ENCODE peak calls at places on chromosomes 13 and 19, in seven cellular contexts. One of them, this sample, is unnamed.

GRCh38 chr13:111039735-111040134 is 75.4 kb upstream of the ARHGEF7 start:
- DNase-seq in fibroblast of mammary gland: no peak
- DNase-seq in heart right ventricle: no peak
- DNase-seq in tibial nerve: no peak
- DNase-seq in tibial artery: no peak
- DNase-seq in A673: no peak
- DNase-seq in MM.1S: no peak
- DNase-seq in this sample: no peak

GRCh38 chr19:12792048-12792852 is 964 bp downstream of the JUNB start:
- DNase-seq in fibroblast of mammary gland: peak; percentile 54
- DNase-seq in heart right ventricle: peak; percentile 62
- DNase-seq in tibial nerve: no peak
- DNase-seq in tibial artery: peak; percentile 82
- DNase-seq in A673: peak; percentile 86
- DNase-seq in MM.1S: peak; percentile 86
- DNase-seq in this sample: peak; percentile 76

GRCh38 chr19:44891016-44891882 is at the start of gene TOMM40:
- DNase-seq in fibroblast of mammary gland: no peak
- DNase-seq in heart right ventricle: no peak
- DNase-seq in tibial nerve: peak; percentile 100
- DNase-seq in tibial artery: no peak
- DNase-seq in A673: no peak
- DNase-seq in MM.1S: no peak
- DNase-seq in this sample: peak; percentile 100

GRCh38 chr13:40084934-40085333 is 429.5 kb downstream of the COG6 start:
- DNase-seq in fibroblast of mammary gland: no peak
- DNase-seq in heart right ventricle: no peak
- DNase-seq in tibial nerve: no peak
- DNase-seq in tibial artery: no peak
- DNase-seq in A673: no peak
- DNase-seq in MM.1S: no peak
- DNase-seq in this sample: no peak

GRCh38 chr13:25678398-25678797 is 306.6 kb downstream of the ATP8A2 start:
- DNase-seq in fibroblast of mammary gland: no peak
- DNase-seq in heart right ventricle: no peak
- DNase-seq in tibial nerve: no peak
- DNase-seq in tibial artery: no peak
- DNase-seq in A673: no peak
- DNase-seq in MM.1S: no peak
- DNase-seq in this sample: peak; percentile 62

GRCh38 chr19:13441810-13442512 is 64.3 kb downstream of the CACNA1A start:
- DNase-seq in fibroblast of mammary gland: peak; percentile 38
- DNase-seq in heart right ventricle: peak; percentile 16
- DNase-seq in tibial nerve: no peak
- DNase-seq in tibial artery: no peak
- DNase-seq in A673: peak; percentile 64
- DNase-seq in MM.1S: peak; percentile 49
- DNase-seq in this sample: peak; percentile 54

GRCh38 chr19:11088508-11089253 is 582 bp upstream of the LDLR start:
- DNase-seq in fibroblast of mammary gland: peak; percentile 73
- DNase-seq in heart right ventricle: no peak
- DNase-seq in tibial nerve: peak; percentile 38
- DNase-seq in tibial artery: peak; percentile 83
- DNase-seq in A673: no peak
- DNase-seq in MM.1S: no peak
- DNase-seq in this sample: no peak

GRCh38 chr19:50427997-50428425 is 4.7 kb upstream of the MYBPC2 start:
- DNase-seq in fibroblast of mammary gland: peak; percentile 70
- DNase-seq in heart right ventricle: peak; percentile 80
- DNase-seq in tibial nerve: peak; percentile 62
- DNase-seq in tibial artery: peak; percentile 90
- DNase-seq in A673: peak; percentile 75
- DNase-seq in MM.1S: peak; percentile 25
- DNase-seq in this sample: no peak

GRCh38 chr19:10000171-10000826 is 10.0 kb downstream of the COL5A3 start:
- DNase-seq in fibroblast of mammary gland: peak; percentile 66
- DNase-seq in heart right ventricle: peak; percentile 51
- DNase-seq in tibial nerve: peak; percentile 61
- DNase-seq in tibial artery: peak; percentile 77
- DNase-seq in A673: peak; percentile 84
- DNase-seq in MM.1S: peak; percentile 55
- DNase-seq in this sample: peak; percentile 35

GRCh38 chr19:55383279-55383788 is 758 bp downstream of the TMEM238 start:
- DNase-seq in fibroblast of mammary gland: no peak
- DNase-seq in heart right ventricle: no peak
- DNase-seq in tibial nerve: no peak
- DNase-seq in tibial artery: no peak
- DNase-seq in A673: no peak
- DNase-seq in MM.1S: no peak
- DNase-seq in this sample: no peak

GRCh38 chr19:43438291-43439162 is 23.8 kb downstream of the TEX101 start:
- DNase-seq in fibroblast of mammary gland: peak; percentile 90
- DNase-seq in heart right ventricle: peak; percentile 74
- DNase-seq in tibial nerve: no peak
- DNase-seq in tibial artery: no peak
- DNase-seq in A673: peak; percentile 92
- DNase-seq in MM.1S: no peak
- DNase-seq in this sample: peak; percentile 73

GRCh38 chr13:71977028-71977427 is 110.0 kb upstream of the DACH1 start:
- DNase-seq in fibroblast of mammary gland: no peak
- DNase-seq in heart right ventricle: no peak
- DNase-seq in tibial nerve: no peak
- DNase-seq in tibial artery: no peak
- DNase-seq in A673: no peak
- DNase-seq in MM.1S: no peak
- DNase-seq in this sample: no peak

GRCh38 chr13:40537146-40537895 is 129.1 kb downstream of the FOXO1 start:
- DNase-seq in fibroblast of mammary gland: no peak
- DNase-seq in heart right ventricle: no peak
- DNase-seq in tibial nerve: no peak
- DNase-seq in tibial artery: no peak
- DNase-seq in A673: no peak
- DNase-seq in MM.1S: no peak
- DNase-seq in this sample: no peak

GRCh38 chr13:73273276-73273675 is 214.5 kb downstream of the KLF5 start:
- DNase-seq in fibroblast of mammary gland: no peak
- DNase-seq in heart right ventricle: no peak
- DNase-seq in tibial nerve: no peak
- DNase-seq in tibial artery: no peak
- DNase-seq in A673: no peak
- DNase-seq in MM.1S: no peak
- DNase-seq in this sample: no peak

GRCh38 chr19:1445185-1445931 is 4.6 kb upstream of the APC2 start:
- DNase-seq in fibroblast of mammary gland: peak; percentile 44
- DNase-seq in heart right ventricle: peak; percentile 46
- DNase-seq in tibial nerve: peak; percentile 49
- DNase-seq in tibial artery: no peak
- DNase-seq in A673: peak; percentile 72
- DNase-seq in MM.1S: peak; percentile 78
- DNase-seq in this sample: no peak

GRCh38 chr13:45786293-45786920 is 65.1 kb downstream of the SIAH3 start:
- DNase-seq in fibroblast of mammary gland: no peak
- DNase-seq in heart right ventricle: peak; percentile 16
- DNase-seq in tibial nerve: no peak
- DNase-seq in tibial artery: no peak
- DNase-seq in A673: peak; percentile 28
- DNase-seq in MM.1S: no peak
- DNase-seq in this sample: peak; percentile 90

GRCh38 chr19:14320253-14320652 is 61.0 kb upstream of the ADGRE5 start:
- DNase-seq in fibroblast of mammary gland: no peak
- DNase-seq in heart right ventricle: no peak
- DNase-seq in tibial nerve: no peak
- DNase-seq in tibial artery: no peak
- DNase-seq in A673: no peak
- DNase-seq in MM.1S: no peak
- DNase-seq in this sample: no peak

GRCh38 chr13:21579754-21580316 is 24.1 kb downstream of the MICU2 start:
- DNase-seq in fibroblast of mammary gland: no peak
- DNase-seq in heart right ventricle: no peak
- DNase-seq in tibial nerve: no peak
- DNase-seq in tibial artery: no peak
- DNase-seq in A673: no peak
- DNase-seq in MM.1S: no peak
- DNase-seq in this sample: peak; percentile 60

GRCh38 chr13:46633416-46633815 is 80.4 kb downstream of the LRCH1 start:
- DNase-seq in fibroblast of mammary gland: peak; percentile 77
- DNase-seq in heart right ventricle: no peak
- DNase-seq in tibial nerve: no peak
- DNase-seq in tibial artery: no peak
- DNase-seq in A673: no peak
- DNase-seq in MM.1S: no peak
- DNase-seq in this sample: no peak

GRCh38 chr13:109426690-109426990 is 359.7 kb downstream of the IRS2 start:
- DNase-seq in fibroblast of mammary gland: no peak
- DNase-seq in heart right ventricle: no peak
- DNase-seq in tibial nerve: no peak
- DNase-seq in tibial artery: no peak
- DNase-seq in A673: no peak
- DNase-seq in MM.1S: no peak
- DNase-seq in this sample: no peak

GRCh38 chr19:2631213-2631821 is 71.2 kb downstream of the GNG7 start:
- DNase-seq in fibroblast of mammary gland: peak; percentile 46
- DNase-seq in heart right ventricle: no peak
- DNase-seq in tibial nerve: no peak
- DNase-seq in tibial artery: no peak
- DNase-seq in A673: peak; percentile 56
- DNase-seq in MM.1S: peak; percentile 26
- DNase-seq in this sample: no peak

GRCh38 chr19:34996978-34997640 is 3.0 kb upstream of the GRAMD1A start:
- DNase-seq in fibroblast of mammary gland: no peak
- DNase-seq in heart right ventricle: no peak
- DNase-seq in tibial nerve: no peak
- DNase-seq in tibial artery: no peak
- DNase-seq in A673: no peak
- DNase-seq in MM.1S: no peak
- DNase-seq in this sample: peak; percentile 67

DNA sequence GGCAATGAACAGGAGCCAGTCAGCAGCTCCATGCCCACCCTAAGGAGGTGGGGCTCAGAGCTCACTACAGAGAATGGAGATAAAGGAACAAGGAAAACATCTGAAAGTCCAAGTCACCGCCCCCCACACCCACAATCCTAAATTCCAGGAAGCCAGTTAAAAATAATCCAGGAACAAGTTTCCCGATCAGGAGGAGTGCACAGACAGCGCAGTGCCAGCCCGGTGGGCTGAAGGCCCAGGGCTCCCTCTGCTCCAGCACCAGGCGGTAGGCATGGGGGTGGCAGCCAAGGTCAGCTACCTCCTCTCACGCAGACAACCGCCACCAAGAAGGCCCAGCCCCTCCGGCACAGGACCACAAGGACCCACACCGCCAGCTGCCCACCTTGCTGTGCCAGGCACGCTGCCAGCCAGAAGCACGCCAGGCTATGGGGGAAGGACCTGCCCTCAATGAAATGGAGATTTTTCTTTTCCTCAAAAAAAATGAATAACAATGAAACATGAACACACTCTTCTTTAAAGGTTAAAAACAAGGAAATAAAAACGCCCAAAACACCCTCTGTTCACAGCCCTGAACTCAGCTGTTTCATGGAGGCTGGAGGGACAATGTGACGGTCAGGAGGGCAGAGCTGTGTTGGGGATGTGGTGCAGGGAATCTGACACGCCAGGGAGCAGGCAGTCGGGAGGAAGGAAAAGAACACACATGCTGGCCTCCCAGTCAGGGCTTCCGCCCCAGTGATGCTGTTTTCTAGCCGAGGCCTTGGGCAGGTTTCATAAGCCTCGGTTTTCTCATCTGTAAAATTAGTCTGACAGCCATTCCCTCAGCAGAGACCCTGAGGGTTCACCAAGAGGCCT is 11.0 kb downstream of the STK24 start:
- DNase-seq in fibroblast of mammary gland: no peak
- DNase-seq in heart right ventricle: peak; percentile 51
- DNase-seq in tibial nerve: no peak
- DNase-seq in tibial artery: peak; percentile 76
- DNase-seq in A673: no peak
- DNase-seq in MM.1S: no peak
- DNase-seq in this sample: no peak
- H3K4me3 ChIP-seq in fibroblast of mammary gland: no peak overlapping the region
- H3K4me3 ChIP-seq in heart right ventricle: no peak overlapping the region
- H3K4me3 ChIP-seq in tibial nerve: no peak overlapping the region
- H3K4me3 ChIP-seq in tibial artery: peak overlapping the region; percentile 25
- H3K4me3 ChIP-seq in A673: no peak overlapping the region
- H3K4me3 ChIP-seq in MM.1S: no peak overlapping the region
- H3K4me3 ChIP-seq in this sample: no peak overlapping the region

GRCh38 chr13:24672141-24673132 is 7.8 kb upstream of the ATP12A start:
- DNase-seq in fibroblast of mammary gland: no peak
- DNase-seq in heart right ventricle: no peak
- DNase-seq in tibial nerve: no peak
- DNase-seq in tibial artery: no peak
- DNase-seq in A673: no peak
- DNase-seq in MM.1S: no peak
- DNase-seq in this sample: no peak

GRCh38 chr13:24668955-24669354 is 11.3 kb upstream of the ATP12A start:
- DNase-seq in fibroblast of mammary gland: no peak
- DNase-seq in heart right ventricle: no peak
- DNase-seq in tibial nerve: no peak
- DNase-seq in tibial artery: no peak
- DNase-seq in A673: no peak
- DNase-seq in MM.1S: no peak
- DNase-seq in this sample: no peak

GRCh38 chr13:24671367-24672117 is 8.7 kb upstream of the ATP12A start:
- DNase-seq in fibroblast of mammary gland: peak; percentile 85
- DNase-seq in heart right ventricle: peak; percentile 16
- DNase-seq in tibial nerve: no peak
- DNase-seq in tibial artery: no peak
- DNase-seq in A673: peak; percentile 79
- DNase-seq in MM.1S: no peak
- DNase-seq in this sample: peak; percentile 11

GRCh38 chr13:24670174-24670573 is 10.0 kb upstream of the ATP12A start:
- DNase-seq in fibroblast of mammary gland: no peak
- DNase-seq in heart right ventricle: no peak
- DNase-seq in tibial nerve: no peak
- DNase-seq in tibial artery: no peak
- DNase-seq in A673: no peak
- DNase-seq in MM.1S: no peak
- DNase-seq in this sample: no peak

GRCh38 chr13:24670927-24671326 is 9.3 kb upstream of the ATP12A start:
- DNase-seq in fibroblast of mammary gland: no peak
- DNase-seq in heart right ventricle: no peak
- DNase-seq in tibial nerve: no peak
- DNase-seq in tibial artery: no peak
- DNase-seq in A673: peak; percentile 74
- DNase-seq in MM.1S: no peak
- DNase-seq in this sample: peak; percentile 56
- H3K4me3 ChIP-seq in fibroblast of mammary gland: no peak overlapping the region
- H3K4me3 ChIP-seq in heart right ventricle: no peak overlapping the region
- H3K4me3 ChIP-seq in tibial nerve: no peak overlapping the region
- H3K4me3 ChIP-seq in tibial artery: no peak overlapping the region
- H3K4me3 ChIP-seq in A673: no peak overlapping the region
- H3K4me3 ChIP-seq in MM.1S: peak overlapping the region; percentile 3
- H3K4me3 ChIP-seq in this sample: peak overlapping the region; percentile 46

GRCh38 chr19:41626877-41627276 is at the start of gene CEACAM4:
- DNase-seq in fibroblast of mammary gland: no peak
- DNase-seq in heart right ventricle: peak; percentile 25
- DNase-seq in tibial nerve: no peak
- DNase-seq in tibial artery: no peak
- DNase-seq in A673: no peak
- DNase-seq in MM.1S: no peak
- DNase-seq in this sample: no peak
- H3K4me3 ChIP-seq in fibroblast of mammary gland: no peak within 1 kb of the TSS
- H3K4me3 ChIP-seq in heart right ventricle: no peak within 1 kb of the TSS
- H3K4me3 ChIP-seq in tibial nerve: peak within 1 kb of the TSS; percentile 12
- H3K4me3 ChIP-seq in tibial artery: peak within 1 kb of the TSS; percentile 18
- H3K4me3 ChIP-seq in A673: no peak within 1 kb of the TSS
- H3K4me3 ChIP-seq in MM.1S: no peak within 1 kb of the TSS
- H3K4me3 ChIP-seq in this sample: no peak within 1 kb of the TSS

GRCh38 chr13:74450525-74450845 is 316.3 kb upstream of the KLF12 start:
- DNase-seq in fibroblast of mammary gland: no peak
- DNase-seq in heart right ventricle: no peak
- DNase-seq in tibial nerve: no peak
- DNase-seq in tibial artery: no peak
- DNase-seq in A673: no peak
- DNase-seq in MM.1S: no peak
- DNase-seq in this sample: no peak
- H3K4me3 ChIP-seq in fibroblast of mammary gland: no peak overlapping the region
- H3K4me3 ChIP-seq in heart right ventricle: no peak overlapping the region
- H3K4me3 ChIP-seq in tibial nerve: no peak overlapping the region
- H3K4me3 ChIP-seq in tibial artery: no peak overlapping the region
- H3K4me3 ChIP-seq in A673: no peak overlapping the region
- H3K4me3 ChIP-seq in MM.1S: no peak overlapping the region
- H3K4me3 ChIP-seq in this sample: no peak overlapping the region